ENCODE peak calls at places on chromosomes 11 and 22, in nine cellular contexts. One of them, this sample, is unnamed.

GRCh38 chr11:7186190-7186589 is 65.5 kb upstream of the SYT9 start:
- DNase-seq in AG09309: no peak
- DNase-seq in omental fat pad: no peak
- DNase-seq in fibroblast of pulmonary artery: peak
- DNase-seq in AG04450: no peak
- DNase-seq in BJ: peak
- DNase-seq in lower leg skin: no peak
- DNase-seq in spleen: no peak
- DNase-seq in RWPE1: no peak
- DNase-seq in this sample: no peak

GRCh38 chr11:107999759-108000455 is 8.8 kb upstream of the CUL5 start:
- DNase-seq in BJ: no peak
- DNase-seq in spleen: no peak
- DNase-seq in fibroblast of pulmonary artery: peak
- DNase-seq in omental fat pad: no peak
- DNase-seq in lower leg skin: peak
- DNase-seq in AG09309: no peak
- DNase-seq in RWPE1: peak
- DNase-seq in AG04450: no peak
- DNase-seq in this sample: peak

GRCh38 chr11:9688716-9689511 is 25.0 kb downstream of the SWAP70 start:
- DNase-seq in BJ: peak
- DNase-seq in omental fat pad: no peak
- DNase-seq in RWPE1: peak
- DNase-seq in AG09309: peak
- DNase-seq in spleen: no peak
- DNase-seq in fibroblast of pulmonary artery: peak
- DNase-seq in AG04450: peak
- DNase-seq in lower leg skin: no peak
- DNase-seq in this sample: peak

GRCh38 chr11:32184057-32185055 is 93.5 kb downstream of the RCN1 start:
- DNase-seq in BJ: no peak
- DNase-seq in lower leg skin: no peak
- DNase-seq in AG04450: no peak
- DNase-seq in RWPE1: no peak
- DNase-seq in spleen: no peak
- DNase-seq in omental fat pad: no peak
- DNase-seq in fibroblast of pulmonary artery: no peak
- DNase-seq in AG09309: no peak
- DNase-seq in this sample: no peak

GRCh38 chr11:108851781-108852180 is 186.9 kb downstream of the DDX10 start:
- DNase-seq in fibroblast of pulmonary artery: no peak
- DNase-seq in BJ: no peak
- DNase-seq in AG04450: no peak
- DNase-seq in omental fat pad: no peak
- DNase-seq in AG09309: no peak
- DNase-seq in RWPE1: no peak
- DNase-seq in spleen: no peak
- DNase-seq in lower leg skin: no peak
- DNase-seq in this sample: no peak

GRCh38 chr11:114256176-114256897 is 39.9 kb upstream of the NNMT start:
- DNase-seq in RWPE1: no peak
- DNase-seq in AG04450: no peak
- DNase-seq in lower leg skin: no peak
- DNase-seq in BJ: no peak
- DNase-seq in AG09309: no peak
- DNase-seq in omental fat pad: no peak
- DNase-seq in spleen: no peak
- DNase-seq in fibroblast of pulmonary artery: no peak
- DNase-seq in this sample: no peak

GRCh38 chr22:28885939-28886338 is 2.6 kb downstream of the ZNRF3 start:
- DNase-seq in AG09309: no peak
- DNase-seq in lower leg skin: peak
- DNase-seq in fibroblast of pulmonary artery: no peak
- DNase-seq in RWPE1: no peak
- DNase-seq in spleen: peak
- DNase-seq in omental fat pad: no peak
- DNase-seq in AG04450: no peak
- DNase-seq in BJ: no peak
- DNase-seq in this sample: no peak

GRCh38 chr22:20968281-20968977 is 1.4 kb downstream of the AIFM3 start:
- DNase-seq in RWPE1: no peak
- DNase-seq in spleen: peak
- DNase-seq in AG04450: no peak
- DNase-seq in lower leg skin: no peak
- DNase-seq in fibroblast of pulmonary artery: no peak
- DNase-seq in BJ: no peak
- DNase-seq in AG09309: no peak
- DNase-seq in omental fat pad: no peak
- DNase-seq in this sample: no peak

GRCh38 chr11:5489571-5490357 is 1.3 kb downstream of the OR52D1 start:
- DNase-seq in spleen: no peak
- DNase-seq in lower leg skin: no peak
- DNase-seq in RWPE1: no peak
- DNase-seq in AG04450: no peak
- DNase-seq in BJ: no peak
- DNase-seq in fibroblast of pulmonary artery: no peak
- DNase-seq in AG09309: no peak
- DNase-seq in omental fat pad: no peak
- DNase-seq in this sample: no peak

GRCh38 chr11:20599424-20600346 is at the start of gene SLC6A5:
- DNase-seq in RWPE1: peak
- DNase-seq in spleen: no peak
- DNase-seq in fibroblast of pulmonary artery: peak
- DNase-seq in BJ: no peak
- DNase-seq in lower leg skin: no peak
- DNase-seq in omental fat pad: no peak
- DNase-seq in AG09309: no peak
- DNase-seq in AG04450: no peak
- DNase-seq in this sample: peak

GRCh38 chr22:29629382-29630179 is 26.1 kb downstream of the NF2 start:
- DNase-seq in RWPE1: no peak
- DNase-seq in BJ: no peak
- DNase-seq in omental fat pad: no peak
- DNase-seq in AG09309: no peak
- DNase-seq in fibroblast of pulmonary artery: no peak
- DNase-seq in AG04450: no peak
- DNase-seq in spleen: no peak
- DNase-seq in lower leg skin: no peak
- DNase-seq in this sample: no peak

GRCh38 chr22:43004362-43005035 is 10.4 kb downstream of the PACSIN2 start:
- DNase-seq in omental fat pad: no peak
- DNase-seq in BJ: no peak
- DNase-seq in lower leg skin: no peak
- DNase-seq in AG04450: no peak
- DNase-seq in RWPE1: no peak
- DNase-seq in AG09309: peak
- DNase-seq in spleen: peak
- DNase-seq in fibroblast of pulmonary artery: no peak
- DNase-seq in this sample: no peak

GRCh38 chr11:73326929-73327811 is 19.1 kb downstream of the ARHGEF17 start:
- DNase-seq in RWPE1: no peak
- DNase-seq in lower leg skin: no peak
- DNase-seq in fibroblast of pulmonary artery: peak
- DNase-seq in omental fat pad: no peak
- DNase-seq in BJ: no peak
- DNase-seq in AG04450: no peak
- DNase-seq in AG09309: no peak
- DNase-seq in spleen: no peak
- DNase-seq in this sample: peak

GRCh38 chr11:11552688-11553087 is 69.1 kb downstream of the GALNT18 start:
- DNase-seq in omental fat pad: no peak
- DNase-seq in fibroblast of pulmonary artery: no peak
- DNase-seq in spleen: no peak
- DNase-seq in lower leg skin: no peak
- DNase-seq in RWPE1: peak
- DNase-seq in BJ: no peak
- DNase-seq in AG04450: no peak
- DNase-seq in AG09309: no peak
- DNase-seq in this sample: no peak

GRCh38 chr22:46736705-46737104 is 1.3 kb downstream of the CERK start:
- DNase-seq in BJ: no peak
- DNase-seq in spleen: no peak
- DNase-seq in lower leg skin: no peak
- DNase-seq in omental fat pad: no peak
- DNase-seq in RWPE1: no peak
- DNase-seq in fibroblast of pulmonary artery: no peak
- DNase-seq in AG04450: no peak
- DNase-seq in AG09309: no peak
- DNase-seq in this sample: no peak

GRCh38 chr11:59503276-59503675 is at the start of gene OR4D11:
- DNase-seq in omental fat pad: no peak
- DNase-seq in AG09309: no peak
- DNase-seq in spleen: no peak
- DNase-seq in lower leg skin: no peak
- DNase-seq in fibroblast of pulmonary artery: no peak
- DNase-seq in BJ: no peak
- DNase-seq in AG04450: no peak
- DNase-seq in RWPE1: no peak
- DNase-seq in this sample: no peak

GRCh38 chr11:122115520-122116343 is at the start of gene BLID:
- DNase-seq in omental fat pad: no peak
- DNase-seq in lower leg skin: peak
- DNase-seq in RWPE1: no peak
- DNase-seq in BJ: no peak
- DNase-seq in spleen: no peak
- DNase-seq in AG09309: no peak
- DNase-seq in fibroblast of pulmonary artery: peak
- DNase-seq in AG04450: no peak
- DNase-seq in this sample: peak
- TF ChIP-seq CTCF in omental fat pad: no peak
- TF ChIP-seq CTCF in lower leg skin: no peak
- TF ChIP-seq CTCF in RWPE1: no peak
- TF ChIP-seq CTCF in BJ: peak
- TF ChIP-seq CTCF in spleen: no peak
- TF ChIP-seq CTCF in AG09309: peak
- TF ChIP-seq CTCF in fibroblast of pulmonary artery: peak
- TF ChIP-seq CTCF in AG04450: peak
- TF ChIP-seq CTCF in this sample: no peak

DNA sequence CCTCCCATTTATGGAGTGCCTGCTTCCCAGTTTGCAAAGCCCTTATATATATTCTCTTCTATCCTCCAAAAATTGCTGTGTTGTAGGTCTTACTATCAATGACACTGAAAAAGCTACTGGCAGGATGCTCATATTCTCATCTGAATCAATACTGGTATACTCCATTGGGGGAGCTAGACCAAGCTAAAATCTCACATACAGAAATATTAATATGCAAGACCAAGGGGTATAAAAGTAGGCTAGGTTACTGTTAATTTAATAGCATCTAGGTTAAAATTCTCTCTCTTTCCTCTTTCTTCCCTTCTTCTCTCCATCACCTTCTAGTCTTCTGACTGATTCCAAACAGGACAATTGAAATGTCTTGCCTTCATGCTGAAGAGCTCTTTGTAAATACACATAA is 17.1 kb upstream of the BDNF start:
- DNase-seq in omental fat pad: no peak
- DNase-seq in BJ: no peak
- DNase-seq in fibroblast of pulmonary artery: peak
- DNase-seq in RWPE1: no peak
- DNase-seq in lower leg skin: no peak
- DNase-seq in AG04450: no peak
- DNase-seq in AG09309: no peak
- DNase-seq in spleen: no peak
- DNase-seq in this sample: no peak
- TF ChIP-seq CTCF in omental fat pad: no peak
- TF ChIP-seq CTCF in BJ: peak
- TF ChIP-seq CTCF in fibroblast of pulmonary artery: peak
- TF ChIP-seq CTCF in RWPE1: no peak
- TF ChIP-seq CTCF in lower leg skin: no peak
- TF ChIP-seq CTCF in AG04450: peak
- TF ChIP-seq CTCF in AG09309: peak
- TF ChIP-seq CTCF in spleen: no peak
- TF ChIP-seq CTCF in this sample: peak

DNA sequence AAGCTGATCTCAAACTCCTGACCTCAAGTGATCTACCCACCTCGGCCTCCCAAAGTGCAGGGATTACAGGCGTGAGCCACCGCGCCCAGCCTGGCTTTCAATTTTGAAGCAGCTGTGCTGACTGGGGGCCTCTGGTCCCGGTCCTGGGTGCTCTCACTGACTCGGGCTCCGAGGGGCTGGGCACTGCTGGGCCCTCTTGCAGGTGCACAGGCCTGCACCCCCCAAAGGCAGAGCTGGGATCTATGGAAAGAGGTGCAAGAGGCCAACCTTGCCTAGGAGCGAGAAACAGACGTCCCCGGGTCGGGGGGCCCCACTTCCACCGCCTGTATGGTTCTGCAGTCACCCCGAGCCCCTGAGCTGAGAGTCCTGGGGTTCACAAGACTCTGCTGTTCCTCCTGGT is 33.2 kb downstream of the KIAA0930 start:
- DNase-seq in spleen: peak
- DNase-seq in omental fat pad: no peak
- DNase-seq in fibroblast of pulmonary artery: no peak
- DNase-seq in RWPE1: no peak
- DNase-seq in BJ: no peak
- DNase-seq in AG04450: no peak
- DNase-seq in AG09309: no peak
- DNase-seq in lower leg skin: peak
- DNase-seq in this sample: no peak
- TF ChIP-seq CTCF in spleen: no peak
- TF ChIP-seq CTCF in omental fat pad: no peak
- TF ChIP-seq CTCF in fibroblast of pulmonary artery: no peak
- TF ChIP-seq CTCF in RWPE1: no peak
- TF ChIP-seq CTCF in BJ: no peak
- TF ChIP-seq CTCF in AG04450: no peak
- TF ChIP-seq CTCF in AG09309: no peak
- TF ChIP-seq CTCF in lower leg skin: no peak
- TF ChIP-seq CTCF in this sample: no peak

GRCh38 chr11:130369141-130369691 is 54.5 kb upstream of the ZBTB44 start:
- DNase-seq in lower leg skin: no peak
- DNase-seq in RWPE1: no peak
- DNase-seq in AG09309: no peak
- DNase-seq in BJ: no peak
- DNase-seq in spleen: no peak
- DNase-seq in omental fat pad: no peak
- DNase-seq in fibroblast of pulmonary artery: no peak
- DNase-seq in AG04450: no peak
- DNase-seq in this sample: no peak

GRCh38 chr11:130369713-130370112 is 55.0 kb upstream of the ZBTB44 start:
- DNase-seq in lower leg skin: no peak
- DNase-seq in omental fat pad: no peak
- DNase-seq in AG04450: no peak
- DNase-seq in spleen: no peak
- DNase-seq in fibroblast of pulmonary artery: no peak
- DNase-seq in BJ: no peak
- DNase-seq in AG09309: no peak
- DNase-seq in RWPE1: no peak
- DNase-seq in this sample: no peak

DNA sequence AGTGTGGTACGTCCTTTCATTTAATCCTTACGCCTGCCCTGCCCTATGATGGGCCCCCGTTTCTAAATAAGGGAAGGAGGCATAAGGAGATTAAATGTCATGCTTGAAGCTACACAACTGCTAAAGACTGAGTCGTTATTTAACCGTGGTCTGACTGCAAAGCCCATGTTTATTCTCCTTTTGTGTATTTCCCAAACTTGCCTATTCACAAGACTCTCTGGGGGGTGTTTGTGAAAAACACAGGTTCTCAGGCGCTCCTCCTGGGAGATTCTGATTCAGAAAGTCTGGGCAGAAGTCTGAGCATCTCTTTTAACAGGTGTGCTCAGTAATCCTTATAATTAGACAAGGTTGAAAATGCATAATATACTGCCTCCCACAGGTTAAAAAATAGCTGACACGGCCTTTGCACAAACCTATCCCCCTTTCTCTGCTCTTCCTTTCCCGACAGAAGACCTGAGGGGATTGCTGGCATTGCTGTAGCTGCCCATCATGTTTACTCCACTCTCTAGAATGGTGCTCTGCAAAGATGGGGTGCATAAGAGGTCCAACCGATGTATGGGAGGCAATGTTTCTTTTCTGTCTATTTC is 56.4 kb upstream of the ZBTB44 start:
- DNase-seq in lower leg skin: no peak
- DNase-seq in omental fat pad: no peak
- DNase-seq in BJ: no peak
- DNase-seq in RWPE1: no peak
- DNase-seq in AG09309: no peak
- DNase-seq in fibroblast of pulmonary artery: no peak
- DNase-seq in spleen: no peak
- DNase-seq in AG04450: no peak
- DNase-seq in this sample: no peak
- TF ChIP-seq CTCF in lower leg skin: no peak
- TF ChIP-seq CTCF in omental fat pad: no peak
- TF ChIP-seq CTCF in BJ: no peak
- TF ChIP-seq CTCF in RWPE1: no peak
- TF ChIP-seq CTCF in AG09309: no peak
- TF ChIP-seq CTCF in fibroblast of pulmonary artery: no peak
- TF ChIP-seq CTCF in spleen: no peak
- TF ChIP-seq CTCF in AG04450: no peak
- TF ChIP-seq CTCF in this sample: no peak

This sample was measured in MCF 10A.